ENCODE peak calls at places on chromosome 4, in four cellular contexts. A is WTC11, F is GM12878, U is K562. G is an unnamed sample.

GRCh38 chr4:41044165-41044564 is 170.2 kb downstream of the APBB2 start:
- DNase-seq in A (no peak), U (no peak), F (no peak), G (no peak)

GRCh38 chr4:130288576-130288975 is 1192.6 kb downstream of the C4orf33 start:
- DNase-seq in U (no peak), F (no peak), A (no peak), G (no peak)

GRCh38 chr4:179880756-179881155 is 2362.4 kb upstream of the TENM3 start:
- DNase-seq in U (no peak), A (no peak), F (no peak), G (no peak)

GRCh38 chr4:8272472-8273428 is 3.2 kb downstream of the HTRA3 start:
- DNase-seq in A (no peak), U (no peak), F (no peak), G (no peak)

GRCh38 chr4:74716436-74716765 is 77.9 kb downstream of the BTC start:
- DNase-seq in U (no peak), A (no peak), F (no peak), G (no peak)

GRCh38 chr4:1792832-1793495 is at the start of gene FGFR3:
- DNase-seq in U (peak; percentile 82), A (peak; percentile 78), F (no peak), G (peak; percentile 48)

GRCh38 chr4:82268050-82268825 is 105.6 kb downstream of the HNRNPD start:
- DNase-seq in A (peak; percentile 52), F (no peak), U (peak; percentile 59), G (peak; percentile 51)

GRCh38 chr4:150126201-150126879 is 48.1 kb downstream of the DCLK2 start:
- DNase-seq in A (no peak), F (no peak), U (no peak), G (no peak)

GRCh38 chr4:137514401-137515116 is 17.7 kb downstream of the PCDH18 start:
- DNase-seq in F (no peak), A (no peak), U (no peak), G (no peak)

GRCh38 chr4:103719320-103720204 is at the start of gene TACR3:
- DNase-seq in F (no peak), U (no peak), A (peak; percentile 60), G (no peak)

GRCh38 chr4:166146806-166147540 is 273.9 kb downstream of the TLL1 start:
- DNase-seq in U (no peak), F (no peak), A (no peak), G (no peak)

GRCh38 chr4:138796761-138797160 is 218.8 kb upstream of the NOCT start:
- DNase-seq in A (no peak), U (no peak), F (no peak), G (no peak)

GRCh38 chr4:61400446-61400845 is 200.3 kb downstream of the ADGRL3 start:
- DNase-seq in A (no peak), U (no peak), F (no peak), G (no peak)

DNA sequence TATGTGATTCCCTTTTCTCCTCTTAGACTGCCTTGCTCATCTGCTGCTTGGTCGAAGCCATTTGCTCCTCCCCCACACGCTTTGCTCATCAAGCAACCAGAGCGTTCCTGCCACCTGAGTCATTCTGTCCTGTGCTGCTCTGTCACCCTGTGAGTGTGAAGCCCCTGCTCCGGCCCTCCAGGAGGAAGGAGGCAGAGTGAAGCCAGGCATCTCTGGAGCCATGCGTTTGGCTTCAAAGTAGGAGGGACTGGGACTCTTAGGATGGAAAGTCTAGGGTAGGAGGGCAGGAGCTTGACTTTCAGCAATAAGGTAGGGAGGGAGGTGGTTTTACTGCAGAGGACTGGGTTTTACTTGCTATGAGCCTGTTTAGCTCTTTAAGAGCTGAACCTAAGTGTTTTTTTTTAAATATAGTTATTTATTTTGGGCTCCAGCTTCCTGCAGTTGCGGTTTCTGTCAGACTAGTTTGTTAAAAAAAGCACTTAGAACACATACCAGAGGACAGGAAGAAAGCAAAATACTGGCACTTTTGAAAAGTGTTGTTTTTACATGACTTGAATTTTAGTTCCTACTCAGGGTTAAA is 63.6 kb downstream of the SPINK2 start:
- DNase-seq in A (peak; percentile 47), U (peak; percentile 12), F (peak; percentile 82), G (peak; percentile 47)
- TF ChIP-seq ETV6 in A (no peak), U (no peak), F (no peak), G (no peak)

GRCh38 chr4:94127707-94128328 is 79.8 kb upstream of the SMARCAD1 start:
- DNase-seq in A (no peak), U (peak; percentile 29), F (no peak), G (peak; percentile 30)
- TF ChIP-seq ATF2 in A (no peak), U (no peak), F (no peak), G (no peak)

GRCh38 chr4:80459918-80460473 is 124.5 kb downstream of the CFAP299 start:
- DNase-seq in A (no peak), F (no peak), U (no peak), G (no peak)

GRCh38 chr4:80452055-80452454 is 116.5 kb downstream of the CFAP299 start:
- DNase-seq in U (no peak), F (no peak), A (no peak), G (no peak)

GRCh38 chr4:80454561-80454960 is 119.0 kb downstream of the CFAP299 start:
- DNase-seq in U (no peak), A (no peak), F (no peak), G (no peak)

GRCh38 chr4:80452768-80453167 is 117.2 kb downstream of the CFAP299 start:
- DNase-seq in U (no peak), F (no peak), A (no peak), G (no peak)

GRCh38 chr4:80454040-80454439 is 118.5 kb downstream of the CFAP299 start:
- DNase-seq in F (no peak), U (no peak), A (no peak), G (no peak)
- TF ChIP-seq ETV6 in F (no peak), U (no peak), A (no peak), G (no peak)

GRCh38 chr4:116024954-116025708 is 911.7 kb upstream of the NDST4 start:
- DNase-seq in U (no peak), A (no peak), F (no peak), G (peak; percentile 3)
- TF ChIP-seq ATF2 in U (no peak), A (no peak), F (no peak), G (no peak)

DNA sequence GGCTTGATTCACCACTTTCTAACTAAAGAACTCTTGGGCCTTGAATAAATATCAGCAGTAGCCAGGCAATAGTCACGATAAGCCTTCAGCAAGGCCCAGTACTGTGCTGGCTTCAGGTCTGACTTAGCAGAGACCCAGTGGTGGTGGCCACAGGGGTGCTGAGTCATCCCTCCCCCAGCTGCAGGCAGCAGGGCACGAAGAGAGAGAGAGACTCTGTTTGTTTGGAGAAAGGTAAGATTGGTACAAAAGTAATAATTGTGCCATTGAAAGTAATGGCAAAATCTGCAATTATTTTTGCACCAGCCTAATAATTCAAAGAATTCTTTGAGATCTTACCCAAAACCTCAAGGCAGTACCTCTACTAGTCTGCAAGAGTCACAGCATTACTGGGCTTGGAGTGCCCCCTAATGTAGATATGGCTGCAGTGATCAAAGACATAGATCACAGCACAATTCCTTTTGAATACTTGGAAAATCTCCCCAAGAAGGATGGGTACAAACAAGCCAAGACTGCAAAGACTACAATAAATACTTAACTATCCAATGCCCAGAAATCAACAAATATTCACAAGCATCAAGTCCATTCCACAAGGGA is 159.5 kb upstream of the USP38 start:
- DNase-seq in A (peak; percentile 40), F (no peak), U (peak; percentile 17), G (peak; percentile 9)
- TF ChIP-seq ETV6 in A (no peak), F (no peak), U (no peak), G (no peak)

GRCh38 chr4:86366920-86367319 is 7.1 kb upstream of the MAPK10 start:
- DNase-seq in U (no peak), F (no peak), A (no peak), G (no peak)

GRCh38 chr4:86362510-86362909 is 2.7 kb upstream of the MAPK10 start:
- DNase-seq in U (no peak), F (no peak), A (no peak), G (no peak)

GRCh38 chr4:86367577-86367976 is 7.7 kb upstream of the MAPK10 start:
- DNase-seq in F (no peak), A (no peak), U (no peak), G (no peak)

GRCh38 chr4:86368433-86368832 is 8.6 kb upstream of the MAPK10 start:
- DNase-seq in A (no peak), F (no peak), U (no peak), G (no peak)
- TF ChIP-seq ATF2 in A (no peak), F (no peak), U (no peak), G (no peak)

DNA sequence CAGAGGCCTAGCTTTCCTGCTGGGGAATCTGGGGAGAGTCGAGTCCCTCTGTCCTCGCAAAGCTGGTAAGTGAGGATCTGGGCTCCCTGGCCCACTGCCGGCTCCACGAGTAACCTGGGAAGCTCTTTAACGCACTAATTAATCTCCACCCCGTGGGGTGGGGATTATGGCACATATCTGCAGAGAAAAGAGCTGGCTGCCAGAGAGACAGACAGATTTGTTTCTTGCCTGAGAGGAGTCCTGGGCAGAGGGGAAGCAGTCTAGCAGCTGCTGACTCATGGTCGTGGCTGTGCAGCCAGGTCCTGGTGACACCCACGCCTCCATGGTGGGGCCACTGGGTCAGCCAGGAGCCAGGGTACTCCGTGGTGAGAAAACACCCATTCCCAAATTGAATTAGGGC is 14.0 kb downstream of the SORCS2 start:
- DNase-seq in U (peak; percentile 27), F (no peak), A (no peak), G (no peak)
- TF ChIP-seq ETV6 in U (no peak), F (no peak), A (no peak), G (no peak)

GRCh38 chr4:58163172-58163571 is 1053.0 kb upstream of the IGFBP7 start:
- DNase-seq in U (no peak), A (no peak), F (no peak), G (no peak)

DNA sequence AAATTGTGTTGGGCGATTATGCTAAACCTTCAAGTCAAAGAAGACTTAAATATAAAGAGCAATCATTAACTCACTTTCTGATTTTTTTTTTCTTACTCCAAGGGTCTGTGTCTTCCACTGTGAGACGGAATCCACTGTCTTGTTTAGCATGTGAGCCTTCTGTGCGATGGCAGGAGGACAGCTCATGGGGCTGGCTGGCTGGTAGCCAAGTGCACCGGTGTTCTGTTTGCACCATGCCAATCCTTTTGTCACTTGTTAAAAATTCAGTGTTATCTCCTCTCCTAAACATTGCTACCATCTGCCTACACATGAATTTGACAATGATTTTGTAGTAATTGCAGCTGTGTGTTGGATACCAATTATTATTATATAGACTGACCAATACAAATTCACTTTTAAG is 1056.3 kb upstream of the IGFBP7 start:
- DNase-seq in U (no peak), F (no peak), A (no peak), G (no peak)
- TF ChIP-seq ATF2 in U (no peak), F (no peak), A (no peak), G (no peak)

GRCh38 chr4:65893311-65893710 is 223.0 kb upstream of the EPHA5 start:
- DNase-seq in F (no peak), A (no peak), U (no peak), G (no peak)

GRCh38 chr4:65893957-65894755 is 223.9 kb upstream of the EPHA5 start:
- DNase-seq in A (no peak), F (no peak), U (no peak), G (no peak)
- TF ChIP-seq ETV6 in A (no peak), F (no peak), U (no peak), G (no peak)